ENCODE peak calls at places on chromosomes 1 and 21, in six cellular contexts. H is NCI-H1694 treated with DMSO at 0.1 percent for 48 hours, C is suprapubic skin, R is choroid plexus epithelial cell, I is cerebellar cortex, S is endothelial cell. T is an unnamed sample.

GRCh38 chr1:14017531-14017961 is 317.6 kb downstream of the PRDM2 start:
- DNase-seq in R (no peak), C (no peak), S (no peak), H (no peak), I (no peak), T (no peak)

GRCh38 chr1:151340870-151341754 is 5.9 kb downstream of the RFX5 start:
- DNase-seq in R (peak; percentile 93), H (peak; percentile 94), S (peak; percentile 62), C (no peak), I (peak; percentile 94), T (no peak)

GRCh38 chr21:30718239-30718909 is at the start of gene KRTAP21-3:
- DNase-seq in I (no peak), S (no peak), R (peak; percentile 37), H (no peak), C (no peak), T (no peak)

GRCh38 chr1:8343464-8344001 is 25.6 kb downstream of the SLC45A1 start:
- DNase-seq in I (no peak), S (no peak), R (peak; percentile 97), C (peak; percentile 90), H (no peak), T (peak; percentile 69)

GRCh38 chr21:45629046-45629981 is 14.2 kb upstream of the PCBP3 start:
- DNase-seq in C (no peak), H (no peak), I (no peak), S (no peak), R (no peak), T (no peak)

GRCh38 chr21:31616216-31616615 is 43.3 kb upstream of the SOD1 start:
- DNase-seq in R (no peak), S (no peak), C (no peak), I (no peak), H (no peak), T (no peak)

GRCh38 chr1:182368903-182369302 is 22.7 kb downstream of the GLUL start:
- DNase-seq in I (no peak), H (no peak), R (no peak), S (no peak), C (no peak), T (no peak)

GRCh38 chr1:161956097-161956496 is 67.6 kb downstream of the OLFML2B start:
- DNase-seq in H (no peak), C (no peak), S (no peak), R (no peak), I (no peak), T (no peak)

GRCh38 chr1:167455786-167456446 is 62.4 kb downstream of the CD247 start:
- DNase-seq in I (peak; percentile 54), R (peak; percentile 7), C (no peak), S (peak; percentile 35), H (no peak), T (peak; percentile 21)

GRCh38 chr1:153617677-153618076 is 1.6 kb upstream of the S100A14 start:
- DNase-seq in H (no peak), R (no peak), C (peak; percentile 94), I (peak; percentile 52), S (peak; percentile 69), T (peak; percentile 75)

GRCh38 chr1:21200767-21201166 is 24.1 kb upstream of the EIF4G3 start:
- DNase-seq in H (no peak), S (no peak), I (no peak), C (no peak), R (peak; percentile 45), T (no peak)

GRCh38 chr1:117605811-117606607 is at the start of gene TENT5C:
- DNase-seq in S (peak; percentile 97), H (peak; percentile 95), R (peak; percentile 97), I (peak; percentile 94), C (peak; percentile 97), T (peak; percentile 98)

GRCh38 chr1:183946309-183946591 is 91.3 kb downstream of the COLGALT2 start:
- DNase-seq in I (no peak), R (no peak), H (no peak), C (no peak), S (no peak), T (no peak)

GRCh38 chr1:38045431-38046332 is 911 bp downstream of the POU3F1 start:
- DNase-seq in H (no peak), C (no peak), R (peak; percentile 50), S (no peak), I (peak; percentile 8), T (no peak)

GRCh38 chr1:240242601-240243144 is 151.0 kb downstream of the FMN2 start:
- DNase-seq in H (no peak), I (no peak), R (peak; percentile 51), C (no peak), S (no peak), T (no peak)

GRCh38 chr1:1305300-1306069 is 2.2 kb downstream of the ACAP3 start:
- DNase-seq in R (peak; percentile 75), H (peak; percentile 67), S (no peak), I (peak; percentile 42), C (peak; percentile 90), T (peak; percentile 57)

GRCh38 chr1:63829349-63830327 is 55.8 kb downstream of the ROR1 start:
- DNase-seq in H (no peak), C (no peak), I (peak; percentile 66), R (peak; percentile 57), S (no peak), T (peak; percentile 15)

GRCh38 chr1:201783067-201783466 is 45.9 kb upstream of the IPO9 start:
- DNase-seq in C (no peak), I (no peak), R (peak; percentile 59), H (no peak), S (no peak), T (no peak)

GRCh38 chr1:5566924-5567323 is 425.3 kb downstream of the NPHP4 start:
- DNase-seq in I (no peak), R (no peak), S (no peak), H (no peak), C (no peak), T (no peak)

GRCh38 chr21:36029309-36029708 is 31.0 kb downstream of the SETD4 start:
- DNase-seq in I (no peak), C (no peak), S (no peak), R (no peak), H (no peak), T (no peak)

GRCh38 chr1:23558140-23558871 is 995 bp downstream of the ID3 start:
- DNase-seq in H (no peak), C (peak; percentile 77), R (peak; percentile 47), S (peak; percentile 53), I (no peak), T (peak; percentile 57)

GRCh38 chr1:70436617-70437236 is 25.7 kb downstream of the CTH start:
- DNase-seq in S (no peak), C (no peak), H (no peak), R (peak; percentile 70), I (no peak), T (no peak)

GRCh38 chr1:58717979-58718378 is 18.1 kb upstream of the MYSM1 start:
- DNase-seq in I (no peak), S (no peak), H (no peak), C (no peak), R (no peak), T (no peak)

GRCh38 chr1:112706505-112707216 is at the start of gene RHOC:
- DNase-seq in R (peak; percentile 65), C (no peak), I (no peak), H (no peak), S (peak; percentile 73), T (no peak)

GRCh38 chr1:12088607-12089006 is 25.5 kb downstream of the TNFRSF8 start:
- DNase-seq in I (no peak), C (no peak), H (no peak), R (no peak), S (no peak), T (no peak)

GRCh38 chr1:27668808-27669723 is 2.9 kb downstream of the IFI6 start:
- DNase-seq in R (peak; percentile 67), C (no peak), S (peak; percentile 85), I (peak; percentile 75), H (peak; percentile 41), T (peak; percentile 48)

GRCh38 chr1:31861346-31861745 is 45.5 kb upstream of the SPOCD1 start:
- DNase-seq in R (no peak), S (no peak), I (no peak), C (no peak), H (no peak), T (no peak)

GRCh38 chr1:26692211-26692792 is 3.5 kb upstream of the ARID1A start:
- DNase-seq in I (peak; percentile 95), H (peak; percentile 87), C (peak; percentile 91), R (peak; percentile 97), S (peak; percentile 66), T (peak; percentile 77)

GRCh38 chr1:161207173-161207572 is 5.0 kb downstream of the NDUFS2 start:
- DNase-seq in R (peak; percentile 96), C (no peak), S (no peak), I (no peak), H (no peak), T (peak; percentile 60)

GRCh38 chr1:154975409-154976205 is 1.1 kb downstream of the CKS1B start:
- DNase-seq in S (peak; percentile 51), H (no peak), R (peak; percentile 72), I (no peak), C (peak; percentile 88), T (no peak)

GRCh38 chr1:109482796-109483638 is 688 bp upstream of the ATXN7L2 start:
- DNase-seq in C (peak; percentile 80), H (peak; percentile 95), I (peak; percentile 64), S (no peak), R (no peak), T (peak; percentile 34)

GRCh38 chr1:164637461-164638375 is 78.7 kb downstream of the PBX1 start:
- DNase-seq in I (peak; percentile 80), H (no peak), R (peak; percentile 84), C (no peak), S (no peak), T (peak; percentile 48)